ENCODE peak calls at places on chromosome 7, in four cellular contexts. O is mesendoderm, H is IMR-90, P is H1. M is an unnamed sample.

GRCh38 chr7:50409856-50410468 is 40.2 kb downstream of the FIGNL1 start:
- DNase-seq in O (no peak), H (no peak), P (no peak), M (no peak)

GRCh38 chr7:135946289-135947055 is 30.7 kb downstream of the MTPN start:
- DNase-seq in O (no peak), P (no peak), H (no peak), M (no peak)

GRCh38 chr7:19899517-19899916 is 126.1 kb upstream of the TMEM196 start:
- DNase-seq in H (no peak), P (no peak), O (no peak), M (no peak)

GRCh38 chr7:123537026-123537642 is 2.7 kb upstream of the IQUB start:
- DNase-seq in H (peak; percentile 22), O (peak; percentile 19), P (no peak), M (no peak)

GRCh38 chr7:137626469-137627067 is 220.2 kb downstream of the DGKI start:
- DNase-seq in O (peak; percentile 74), P (peak; percentile 85), H (peak; percentile 52), M (peak; percentile 76)

GRCh38 chr7:133253522-133253882 is 624 bp downstream of the EXOC4 start:
- DNase-seq in O (no peak), P (no peak), H (peak; percentile 10), M (no peak)

GRCh38 chr7:127158659-127159058 is 94.1 kb downstream of the GRM8 start:
- DNase-seq in P (no peak), O (peak; percentile 61), H (no peak), M (no peak)

GRCh38 chr7:93148135-93148534 is at the start of gene SAMD9L:
- DNase-seq in P (no peak), O (no peak), H (peak; percentile 28), M (no peak)

GRCh38 chr7:78073470-78074382 is 275.2 kb downstream of the PHTF2 start:
- DNase-seq in P (no peak), H (no peak), O (peak; percentile 95), M (no peak)

DNA sequence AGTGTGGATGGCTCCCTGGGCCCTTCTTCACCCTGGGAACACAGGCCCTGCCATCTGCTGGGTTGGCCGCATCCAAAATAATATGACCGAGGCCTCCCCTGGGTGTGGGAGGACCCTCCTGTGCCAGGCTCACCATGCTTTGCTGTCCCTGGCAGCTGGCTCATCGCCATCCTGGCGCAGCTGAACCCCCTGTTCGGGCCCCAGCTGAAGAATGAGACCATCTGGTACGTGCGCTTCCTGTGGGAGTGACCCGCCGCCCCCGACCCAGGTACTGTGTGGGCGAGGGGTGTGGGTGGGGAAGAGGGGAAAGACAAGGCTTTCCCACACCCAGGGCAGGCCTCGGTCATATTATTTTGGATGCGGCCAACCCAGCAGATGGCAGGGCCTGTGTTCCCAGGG is 4.8 kb downstream of the ATP6V0E2 start:
- DNase-seq in H (no peak), P (no peak), O (no peak), M (peak; percentile 15)
- H3K56ac ChIP-seq in H (no peak overlapping the region), P (no peak overlapping the region), O (no peak overlapping the region), M (no peak overlapping the region)

DNA sequence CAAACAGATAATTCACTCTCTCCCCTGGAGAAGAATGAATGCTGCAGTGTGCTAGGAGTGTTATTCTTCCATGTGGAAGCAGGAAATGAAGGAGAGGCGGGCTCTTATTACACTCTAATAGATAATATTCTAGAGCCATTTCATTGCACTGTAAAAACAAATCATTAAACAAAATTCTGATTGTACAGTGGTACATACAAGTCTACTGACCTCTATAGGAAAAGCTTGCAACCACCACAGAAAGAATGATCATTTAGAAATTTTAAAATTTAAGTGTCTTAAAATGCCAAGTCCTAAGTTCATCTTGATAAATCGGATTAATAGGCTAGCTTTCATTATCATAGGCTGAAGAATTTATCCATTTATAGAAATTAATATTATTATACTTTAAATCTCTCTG is 960.3 kb upstream of the LRRN3 start:
- DNase-seq in P (no peak), O (no peak), H (peak; percentile 5), M (no peak)
- H3K56ac ChIP-seq in P (no peak overlapping the region), O (no peak overlapping the region), H (no peak overlapping the region), M (no peak overlapping the region)

DNA sequence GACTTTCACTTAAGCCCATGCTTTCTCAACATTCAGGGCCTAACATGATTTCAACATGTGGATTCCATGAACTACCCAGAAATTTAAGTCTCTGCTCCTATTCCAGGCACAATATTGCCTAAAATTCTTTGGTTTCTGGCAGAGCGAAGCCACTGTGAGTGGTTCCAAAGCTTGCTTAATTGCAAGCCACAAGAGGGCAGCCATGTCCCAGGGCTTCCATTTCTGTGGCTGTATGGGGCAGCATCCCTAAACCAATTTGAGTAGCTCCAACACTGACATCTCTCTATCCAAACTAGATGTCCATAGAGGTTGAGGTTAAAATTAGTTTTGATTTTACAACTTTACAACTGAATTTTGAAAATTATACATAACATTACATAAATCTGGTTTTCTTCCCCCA is 56.3 kb upstream of the MDFIC start:
- DNase-seq in O (peak; percentile 77), P (peak; percentile 55), H (peak; percentile 64), M (peak; percentile 52)
- H3K56ac ChIP-seq in O (no peak overlapping the region), P (no peak overlapping the region), H (no peak overlapping the region), M (no peak overlapping the region)

GRCh38 chr7:38002689-38003088 is 82.2 kb downstream of the EPDR1 start:
- DNase-seq in H (no peak), O (no peak), P (no peak), M (no peak)
- H3K56ac ChIP-seq in H (no peak overlapping the region), O (no peak overlapping the region), P (no peak overlapping the region), M (no peak overlapping the region)

GRCh38 chr7:53422291-53422690 is 386.9 kb downstream of the POM121L12 start:
- DNase-seq in O (no peak), H (no peak), P (no peak), M (no peak)
- H3K56ac ChIP-seq in O (no peak overlapping the region), H (no peak overlapping the region), P (no peak overlapping the region), M (no peak overlapping the region)

DNA sequence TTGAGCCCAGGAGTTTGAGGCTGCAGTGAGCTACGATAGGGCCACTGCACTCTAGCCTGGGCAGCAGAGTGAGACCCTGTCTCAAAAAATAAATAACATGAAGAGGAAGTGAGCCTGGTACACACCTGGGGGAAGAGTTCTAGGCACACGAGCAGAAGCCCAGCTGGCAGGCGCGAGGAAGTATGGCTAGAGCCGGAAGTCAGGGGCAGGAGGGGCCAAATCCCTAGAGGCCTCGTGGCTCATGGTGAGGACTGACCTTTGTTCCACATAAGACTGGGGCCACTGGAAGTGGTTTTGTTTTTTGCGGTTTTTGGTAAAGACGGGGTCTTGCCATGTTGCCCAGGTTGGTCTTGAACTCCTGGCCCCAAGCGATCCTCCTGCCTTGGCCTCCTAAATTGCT is 117.6 kb downstream of the HIP1 start:
- DNase-seq in P (no peak), H (no peak), O (no peak), M (no peak)
- H3K56ac ChIP-seq in P (no peak overlapping the region), H (no peak overlapping the region), O (no peak overlapping the region), M (no peak overlapping the region)

DNA sequence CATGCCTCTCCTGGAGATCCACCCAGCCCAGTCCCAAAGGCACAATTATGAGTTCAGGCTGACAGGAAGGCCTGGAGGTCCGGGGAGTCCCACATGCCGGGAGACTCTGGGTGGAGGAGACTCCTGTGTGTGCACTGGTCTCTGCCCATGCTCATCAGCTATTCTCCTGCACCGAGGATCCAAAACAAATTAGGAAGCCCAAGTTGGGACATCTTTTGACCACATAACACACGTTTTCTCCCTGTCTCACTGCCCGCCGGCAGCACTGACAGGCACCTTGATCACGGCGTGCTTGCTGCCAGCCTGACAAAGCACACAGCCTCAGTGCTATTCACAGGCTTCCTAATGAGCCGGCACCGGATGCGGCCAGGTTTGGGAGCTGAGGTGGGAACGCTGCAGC is 412.7 kb downstream of the PTPRN2 start:
- DNase-seq in H (no peak), O (no peak), P (no peak), M (no peak)
- H3K56ac ChIP-seq in H (no peak overlapping the region), O (no peak overlapping the region), P (no peak overlapping the region), M (no peak overlapping the region)

GRCh38 chr7:18395868-18396267 is 99.7 kb upstream of the HDAC9 start:
- DNase-seq in O (no peak), P (no peak), H (no peak), M (no peak)

GRCh38 chr7:18396953-18397352 is 98.6 kb upstream of the HDAC9 start:
- DNase-seq in O (no peak), H (no peak), P (no peak), M (no peak)

GRCh38 chr7:18390523-18390907 is 105.0 kb upstream of the HDAC9 start:
- DNase-seq in H (no peak), O (no peak), P (no peak), M (no peak)

DNA sequence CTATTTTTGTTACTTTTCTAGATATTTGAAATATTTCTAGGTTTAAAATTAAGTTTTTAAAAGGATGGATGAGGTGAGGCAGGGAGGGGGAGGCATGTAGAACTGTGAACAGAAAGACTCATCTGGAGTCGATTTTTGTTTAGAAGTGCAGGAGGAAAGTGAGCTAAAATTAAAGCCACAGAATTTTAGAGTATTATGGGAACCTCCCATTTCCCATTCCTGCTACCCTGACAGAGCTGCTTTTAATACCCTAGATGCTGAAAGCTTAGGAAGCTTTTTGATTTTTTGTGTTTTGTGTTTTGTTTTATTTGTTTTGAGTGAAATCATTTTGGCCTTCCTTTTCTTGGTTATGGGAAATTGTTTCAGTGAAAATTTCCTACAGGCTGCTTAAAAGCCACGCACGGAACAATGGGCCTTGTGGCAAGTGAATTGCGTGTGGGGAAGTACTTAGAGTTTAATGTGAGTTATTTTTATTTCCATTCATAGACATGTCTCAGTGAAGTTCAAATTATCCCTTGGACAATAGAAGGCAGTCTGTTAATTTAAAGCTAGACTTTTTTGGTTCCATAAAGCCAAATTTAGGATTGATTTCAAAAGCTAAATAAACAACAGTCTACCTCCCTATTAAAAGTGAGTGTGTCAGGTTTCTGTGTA is 102.0 kb upstream of the HDAC9 start:
- DNase-seq in P (no peak), O (no peak), H (no peak), M (no peak)
- H3K56ac ChIP-seq in P (no peak overlapping the region), O (no peak overlapping the region), H (no peak overlapping the region), M (no peak overlapping the region)

GRCh38 chr7:154666768-154667167 is 336.2 kb downstream of the PAXIP1 start:
- DNase-seq in H (no peak), O (no peak), P (no peak), M (no peak)
- H3K56ac ChIP-seq in H (no peak overlapping the region), O (no peak overlapping the region), P (no peak overlapping the region), M (no peak overlapping the region)

DNA sequence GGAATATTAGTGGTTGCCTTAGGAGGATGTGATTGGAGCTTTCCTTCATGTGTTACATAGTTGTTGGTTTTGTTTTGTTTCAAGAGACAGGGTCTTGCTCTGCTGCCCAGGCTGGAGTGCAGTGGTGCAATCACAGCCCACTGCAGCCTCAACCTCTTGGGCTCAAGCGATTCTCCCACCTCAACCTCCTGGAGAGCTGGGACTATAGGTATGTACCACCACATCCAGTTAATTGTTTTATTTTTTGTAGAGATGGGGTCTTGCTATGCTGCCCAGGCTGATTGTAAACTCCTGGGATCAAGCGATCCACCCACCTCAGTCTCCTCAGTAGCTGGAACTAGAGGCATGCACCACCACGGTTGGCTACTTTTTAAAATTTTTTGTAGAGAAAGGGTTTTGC is 86.1 kb downstream of the RABGEF1 start:
- DNase-seq in H (no peak), P (no peak), O (no peak), M (no peak)
- H3K56ac ChIP-seq in H (no peak overlapping the region), P (no peak overlapping the region), O (no peak overlapping the region), M (no peak overlapping the region)